ENCODE peak calls at places on chromosomes 12 and 14, in nine cellular contexts. One of them, this sample, is unnamed.

GRCh38 chr12:49043856-49044258 is 16.7 kb downstream of the KMT2D start:
- DNase-seq in right lobe of liver: peak
- DNase-seq in endothelial cell of umbilical vein: peak
- DNase-seq in spleen: peak
- DNase-seq in GM12891: peak
- DNase-seq in A549: peak
- DNase-seq in testis: peak
- DNase-seq in IMR-90: peak
- DNase-seq in heart left ventricle: peak
- DNase-seq in this sample: peak

GRCh38 chr12:13203028-13203922 is 6.7 kb downstream of the EMP1 start:
- DNase-seq in heart left ventricle: peak
- DNase-seq in testis: peak
- DNase-seq in IMR-90: no peak
- DNase-seq in endothelial cell of umbilical vein: peak
- DNase-seq in GM12891: no peak
- DNase-seq in right lobe of liver: no peak
- DNase-seq in A549: peak
- DNase-seq in spleen: no peak
- DNase-seq in this sample: peak

GRCh38 chr12:130838284-130838950 is 633 bp downstream of the STX2 start:
- DNase-seq in testis: peak
- DNase-seq in endothelial cell of umbilical vein: peak
- DNase-seq in right lobe of liver: peak
- DNase-seq in IMR-90: no peak
- DNase-seq in heart left ventricle: peak
- DNase-seq in spleen: no peak
- DNase-seq in A549: peak
- DNase-seq in GM12891: peak
- DNase-seq in this sample: peak

GRCh38 chr14:90942511-90942910 is 117.9 kb downstream of the RPS6KA5 start:
- DNase-seq in testis: no peak
- DNase-seq in GM12891: no peak
- DNase-seq in spleen: no peak
- DNase-seq in heart left ventricle: no peak
- DNase-seq in A549: no peak
- DNase-seq in right lobe of liver: no peak
- DNase-seq in endothelial cell of umbilical vein: no peak
- DNase-seq in IMR-90: no peak
- DNase-seq in this sample: no peak

GRCh38 chr14:22512106-22512814 is 76.8 kb downstream of the DAD1 start:
- DNase-seq in IMR-90: no peak
- DNase-seq in endothelial cell of umbilical vein: peak
- DNase-seq in GM12891: no peak
- DNase-seq in spleen: no peak
- DNase-seq in right lobe of liver: no peak
- DNase-seq in testis: no peak
- DNase-seq in A549: no peak
- DNase-seq in heart left ventricle: no peak
- DNase-seq in this sample: no peak

GRCh38 chr12:132492522-132492921 is 2.6 kb downstream of the FBRSL1 start:
- DNase-seq in endothelial cell of umbilical vein: no peak
- DNase-seq in spleen: no peak
- DNase-seq in GM12891: no peak
- DNase-seq in IMR-90: no peak
- DNase-seq in A549: no peak
- DNase-seq in right lobe of liver: no peak
- DNase-seq in testis: no peak
- DNase-seq in heart left ventricle: no peak
- DNase-seq in this sample: peak

GRCh38 chr12:115922952-115923564 is 354.4 kb downstream of the MED13L start:
- DNase-seq in IMR-90: no peak
- DNase-seq in endothelial cell of umbilical vein: no peak
- DNase-seq in A549: peak
- DNase-seq in heart left ventricle: no peak
- DNase-seq in spleen: no peak
- DNase-seq in right lobe of liver: no peak
- DNase-seq in GM12891: no peak
- DNase-seq in testis: no peak
- DNase-seq in this sample: no peak

GRCh38 chr14:80427101-80427500 is 215.8 kb upstream of the DIO2 start:
- DNase-seq in right lobe of liver: no peak
- DNase-seq in A549: no peak
- DNase-seq in GM12891: no peak
- DNase-seq in testis: no peak
- DNase-seq in IMR-90: peak
- DNase-seq in spleen: no peak
- DNase-seq in heart left ventricle: no peak
- DNase-seq in endothelial cell of umbilical vein: no peak
- DNase-seq in this sample: no peak

GRCh38 chr14:76870146-76870545 is 43.9 kb downstream of the LRRC74A start:
- DNase-seq in testis: no peak
- DNase-seq in right lobe of liver: no peak
- DNase-seq in heart left ventricle: no peak
- DNase-seq in GM12891: no peak
- DNase-seq in IMR-90: no peak
- DNase-seq in endothelial cell of umbilical vein: no peak
- DNase-seq in spleen: no peak
- DNase-seq in A549: peak
- DNase-seq in this sample: peak

GRCh38 chr12:110737532-110737931 is 5.2 kb downstream of the PPP1CC start:
- DNase-seq in heart left ventricle: no peak
- DNase-seq in endothelial cell of umbilical vein: no peak
- DNase-seq in testis: no peak
- DNase-seq in right lobe of liver: no peak
- DNase-seq in A549: no peak
- DNase-seq in IMR-90: no peak
- DNase-seq in GM12891: no peak
- DNase-seq in spleen: no peak
- DNase-seq in this sample: no peak

GRCh38 chr12:94174576-94174975 is 26.2 kb downstream of the PLXNC1 start:
- DNase-seq in IMR-90: no peak
- DNase-seq in A549: no peak
- DNase-seq in right lobe of liver: peak
- DNase-seq in spleen: peak
- DNase-seq in heart left ventricle: peak
- DNase-seq in testis: no peak
- DNase-seq in endothelial cell of umbilical vein: no peak
- DNase-seq in GM12891: no peak
- DNase-seq in this sample: no peak

GRCh38 chr14:90642239-90642717 is 174.0 kb downstream of the TTC7B start:
- DNase-seq in endothelial cell of umbilical vein: peak
- DNase-seq in A549: peak
- DNase-seq in heart left ventricle: no peak
- DNase-seq in spleen: no peak
- DNase-seq in right lobe of liver: no peak
- DNase-seq in GM12891: no peak
- DNase-seq in IMR-90: peak
- DNase-seq in testis: no peak
- DNase-seq in this sample: no peak

GRCh38 chr14:29348504-29348903 is 579.1 kb downstream of the PRKD1 start:
- DNase-seq in heart left ventricle: no peak
- DNase-seq in testis: no peak
- DNase-seq in GM12891: no peak
- DNase-seq in right lobe of liver: no peak
- DNase-seq in A549: no peak
- DNase-seq in endothelial cell of umbilical vein: no peak
- DNase-seq in spleen: no peak
- DNase-seq in IMR-90: peak
- DNase-seq in this sample: no peak

GRCh38 chr14:95683793-95684192 is 2.4 kb upstream of the TCL1B start:
- DNase-seq in testis: no peak
- DNase-seq in heart left ventricle: no peak
- DNase-seq in right lobe of liver: no peak
- DNase-seq in GM12891: peak
- DNase-seq in spleen: no peak
- DNase-seq in endothelial cell of umbilical vein: no peak
- DNase-seq in IMR-90: no peak
- DNase-seq in A549: peak
- DNase-seq in this sample: peak

GRCh38 chr12:48189331-48190125 is 6.1 kb downstream of the CCDC184 start:
- DNase-seq in A549: peak
- DNase-seq in spleen: no peak
- DNase-seq in IMR-90: peak
- DNase-seq in right lobe of liver: no peak
- DNase-seq in GM12891: no peak
- DNase-seq in heart left ventricle: peak
- DNase-seq in testis: peak
- DNase-seq in endothelial cell of umbilical vein: peak
- DNase-seq in this sample: peak

GRCh38 chr12:10212623-10213131 is at the start of gene GABARAPL1:
- DNase-seq in A549: peak
- DNase-seq in right lobe of liver: peak
- DNase-seq in heart left ventricle: peak
- DNase-seq in testis: peak
- DNase-seq in GM12891: peak
- DNase-seq in IMR-90: peak
- DNase-seq in spleen: peak
- DNase-seq in endothelial cell of umbilical vein: no peak
- DNase-seq in this sample: peak

GRCh38 chr12:106673151-106673550 is 90.3 kb downstream of the RFX4 start:
- DNase-seq in IMR-90: no peak
- DNase-seq in testis: no peak
- DNase-seq in heart left ventricle: no peak
- DNase-seq in A549: no peak
- DNase-seq in spleen: no peak
- DNase-seq in GM12891: no peak
- DNase-seq in right lobe of liver: no peak
- DNase-seq in endothelial cell of umbilical vein: no peak
- DNase-seq in this sample: no peak

GRCh38 chr12:79531547-79531946 is 159.2 kb downstream of the PAWR start:
- DNase-seq in testis: no peak
- DNase-seq in GM12891: no peak
- DNase-seq in spleen: no peak
- DNase-seq in right lobe of liver: no peak
- DNase-seq in A549: peak
- DNase-seq in IMR-90: peak
- DNase-seq in endothelial cell of umbilical vein: no peak
- DNase-seq in heart left ventricle: no peak
- DNase-seq in this sample: no peak

GRCh38 chr14:43687866-43688265 is 819.2 kb downstream of the FSCB start:
- DNase-seq in IMR-90: peak
- DNase-seq in GM12891: no peak
- DNase-seq in spleen: no peak
- DNase-seq in endothelial cell of umbilical vein: no peak
- DNase-seq in heart left ventricle: no peak
- DNase-seq in A549: peak
- DNase-seq in testis: no peak
- DNase-seq in right lobe of liver: no peak
- DNase-seq in this sample: no peak

GRCh38 chr12:70875628-70876027 is 44.9 kb downstream of the PTPRR start:
- DNase-seq in right lobe of liver: no peak
- DNase-seq in heart left ventricle: no peak
- DNase-seq in spleen: no peak
- DNase-seq in GM12891: no peak
- DNase-seq in A549: no peak
- DNase-seq in IMR-90: no peak
- DNase-seq in endothelial cell of umbilical vein: no peak
- DNase-seq in testis: no peak
- DNase-seq in this sample: no peak

GRCh38 chr12:56565510-56566101 is 44.0 kb downstream of the RBMS2 start:
- DNase-seq in heart left ventricle: peak
- DNase-seq in endothelial cell of umbilical vein: peak
- DNase-seq in right lobe of liver: peak
- DNase-seq in GM12891: peak
- DNase-seq in testis: peak
- DNase-seq in A549: peak
- DNase-seq in spleen: peak
- DNase-seq in IMR-90: peak
- DNase-seq in this sample: peak
- TF ChIP-seq POLR2A in heart left ventricle: peak
- TF ChIP-seq POLR2A in endothelial cell of umbilical vein: peak
- TF ChIP-seq POLR2A in right lobe of liver: no peak
- TF ChIP-seq POLR2A in GM12891: no peak
- TF ChIP-seq POLR2A in testis: no peak
- TF ChIP-seq POLR2A in A549: no peak
- TF ChIP-seq POLR2A in spleen: no peak
- TF ChIP-seq POLR2A in IMR-90: no peak
- TF ChIP-seq POLR2A in this sample: no peak

GRCh38 chr12:6567824-6568617 is at the start of gene NOP2:
- DNase-seq in spleen: peak
- DNase-seq in GM12891: peak
- DNase-seq in endothelial cell of umbilical vein: peak
- DNase-seq in right lobe of liver: peak
- DNase-seq in testis: peak
- DNase-seq in IMR-90: peak
- DNase-seq in A549: peak
- DNase-seq in heart left ventricle: peak
- DNase-seq in this sample: peak
- TF ChIP-seq POLR2A in spleen: peak
- TF ChIP-seq POLR2A in GM12891: peak
- TF ChIP-seq POLR2A in endothelial cell of umbilical vein: peak
- TF ChIP-seq POLR2A in right lobe of liver: peak
- TF ChIP-seq POLR2A in testis: no peak
- TF ChIP-seq POLR2A in IMR-90: peak
- TF ChIP-seq POLR2A in A549: peak
- TF ChIP-seq POLR2A in heart left ventricle: peak
- TF ChIP-seq POLR2A in this sample: peak

DNA sequence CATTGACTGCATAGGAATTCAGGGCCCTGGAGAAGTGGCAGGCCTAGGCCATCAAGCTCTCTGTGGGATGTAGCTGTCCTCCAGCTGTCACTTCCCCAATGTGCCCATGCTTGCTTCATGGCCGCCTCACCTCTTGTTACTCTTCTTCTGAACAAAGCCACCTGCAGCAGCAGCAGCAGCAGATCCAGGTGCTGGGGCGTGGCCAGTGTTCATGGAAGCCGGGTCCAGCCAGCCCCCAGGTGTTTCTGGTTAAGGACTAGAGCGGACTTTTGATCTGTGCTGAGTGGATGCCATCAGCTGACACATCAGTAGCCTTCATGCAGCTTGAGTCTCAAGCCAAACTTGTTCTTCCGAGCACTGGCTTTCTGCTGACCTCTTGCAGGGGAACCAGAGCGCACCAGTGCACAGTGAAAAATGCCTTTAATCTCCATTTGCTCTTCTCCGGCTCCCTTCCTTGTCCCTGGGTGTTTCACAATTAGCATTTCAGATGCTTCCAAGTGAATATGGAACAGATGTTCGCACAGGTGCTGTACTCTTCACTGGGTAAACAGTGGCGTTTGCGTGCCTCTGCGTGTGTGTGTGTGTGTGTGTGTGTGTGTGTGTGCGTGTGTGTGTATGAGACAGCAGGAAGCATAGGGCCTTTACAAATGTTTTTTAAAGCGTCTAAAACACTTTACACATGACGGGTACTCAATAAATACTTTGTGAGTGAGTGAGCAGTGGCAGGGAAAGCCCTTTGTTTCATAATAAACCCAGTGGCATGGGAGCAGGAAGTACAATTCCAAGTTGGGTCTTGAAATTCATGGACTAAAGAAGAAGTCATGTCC is 20.1 kb downstream of the TPCN1 start:
- DNase-seq in GM12891: no peak
- DNase-seq in heart left ventricle: no peak
- DNase-seq in endothelial cell of umbilical vein: peak
- DNase-seq in spleen: peak
- DNase-seq in IMR-90: peak
- DNase-seq in A549: peak
- DNase-seq in right lobe of liver: no peak
- DNase-seq in testis: no peak
- DNase-seq in this sample: peak
- TF ChIP-seq POLR2A in GM12891: no peak
- TF ChIP-seq POLR2A in heart left ventricle: no peak
- TF ChIP-seq POLR2A in endothelial cell of umbilical vein: no peak
- TF ChIP-seq POLR2A in spleen: no peak
- TF ChIP-seq POLR2A in IMR-90: no peak
- TF ChIP-seq POLR2A in A549: no peak
- TF ChIP-seq POLR2A in right lobe of liver: no peak
- TF ChIP-seq POLR2A in testis: no peak
- TF ChIP-seq POLR2A in this sample: no peak

GRCh38 chr12:52053570-52054209 is 2.4 kb downstream of the NR4A1 start:
- DNase-seq in spleen: no peak
- DNase-seq in A549: peak
- DNase-seq in testis: no peak
- DNase-seq in right lobe of liver: no peak
- DNase-seq in GM12891: no peak
- DNase-seq in endothelial cell of umbilical vein: no peak
- DNase-seq in heart left ventricle: peak
- DNase-seq in IMR-90: peak
- DNase-seq in this sample: no peak
- TF ChIP-seq POLR2A in spleen: no peak
- TF ChIP-seq POLR2A in A549: no peak
- TF ChIP-seq POLR2A in testis: no peak
- TF ChIP-seq POLR2A in right lobe of liver: no peak
- TF ChIP-seq POLR2A in GM12891: no peak
- TF ChIP-seq POLR2A in endothelial cell of umbilical vein: no peak
- TF ChIP-seq POLR2A in heart left ventricle: no peak
- TF ChIP-seq POLR2A in IMR-90: peak
- TF ChIP-seq POLR2A in this sample: no peak